ENCODE peak calls at places on chromosomes 16 and 17, in five cellular contexts. E is stimulated activated CD8-positive, alpha-beta memory T cell treated with anti-CD3 and anti-CD28 coated beads, Interleukin-7, amount 100 ng/mL, for 1 hour; L is EL; X is left ventricle myocardium inferior; O is ovary. P is an unnamed sample.

GRCh38 chr17:1939979-1940809 is 84.9 kb downstream of the RTN4RL1 start:
- DNase-seq in E (no peak), L (no peak), X (no peak), O (no peak), P (no peak)

GRCh38 chr16:53098526-53099317 is 43.9 kb downstream of the CHD9 start:
- DNase-seq in E (peak; percentile 11), L (peak; percentile 91), X (peak; percentile 89), O (peak; percentile 82), P (peak; percentile 85)

GRCh38 chr17:40319651-40320550 is 10.9 kb downstream of the RARA start:
- DNase-seq in E (peak; percentile 65), L (no peak), X (peak; percentile 53), O (peak; percentile 69), P (no peak)

GRCh38 chr17:57461082-57461481 is 204.8 kb downstream of the MSI2 start:
- DNase-seq in E (no peak), L (peak; percentile 33), X (no peak), O (no peak), P (peak; percentile 17)

GRCh38 chr16:3587547-3588110 is 10.4 kb upstream of the NLRC3 start:
- DNase-seq in E (no peak), L (no peak), X (no peak), O (no peak), P (no peak)

GRCh38 chr16:62079236-62079635 is 43.0 kb upstream of the CDH8 start:
- DNase-seq in E (no peak), L (no peak), X (no peak), O (no peak), P (no peak)

GRCh38 chr17:20008242-20009051 is 712 bp upstream of the SPECC1 start:
- DNase-seq in E (no peak), L (peak; percentile 32), X (peak; percentile 20), O (peak; percentile 57), P (no peak)

GRCh38 chr16:80614908-80615696 is 74.3 kb downstream of the DYNLRB2 start:
- DNase-seq in E (no peak), L (peak; percentile 94), X (no peak), O (no peak), P (peak; percentile 29)

GRCh38 chr16:73743665-73744496 is 552.7 kb upstream of the PSMD7 start:
- DNase-seq in E (no peak), L (no peak), X (no peak), O (no peak), P (peak; percentile 14)

GRCh38 chr17:76493505-76494167 is 7.6 kb downstream of the RHBDF2 start:
- DNase-seq in E (no peak), L (no peak), X (no peak), O (no peak), P (no peak)

GRCh38 chr17:45241315-45242011 is 19.8 kb downstream of the FMNL1 start:
- DNase-seq in E (no peak), L (no peak), X (no peak), O (no peak), P (no peak)

GRCh38 chr16:28497386-28497785 is 2.9 kb downstream of the APOBR start:
- DNase-seq in E (no peak), L (no peak), X (no peak), O (no peak), P (no peak)

GRCh38 chr17:45784583-45785372 is 658 bp downstream of the CRHR1 start:
- DNase-seq in E (no peak), L (peak; percentile 32), X (peak; percentile 17), O (no peak), P (no peak)

GRCh38 chr16:1129106-1129960 is 23.6 kb upstream of the CACNA1H start:
- DNase-seq in E (no peak), L (no peak), X (no peak), O (no peak), P (no peak)

GRCh38 chr17:8649157-8650118 is 18.9 kb upstream of the MYH10 start:
- DNase-seq in E (no peak), L (peak; percentile 89), X (no peak), O (no peak), P (peak; percentile 41)

GRCh38 chr16:81610144-81610842 is 165.7 kb downstream of the CMIP start:
- DNase-seq in E (no peak), L (peak; percentile 76), X (peak; percentile 81), O (peak; percentile 78), P (peak; percentile 46)

GRCh38 chr16:3873482-3874173 is 6.9 kb downstream of the CREBBP start:
- DNase-seq in E (no peak), L (no peak), X (no peak), O (no peak), P (no peak)

GRCh38 chr17:38761612-38762011 is 9.1 kb downstream of the PSMB3 start:
- DNase-seq in E (no peak), L (peak; percentile 53), X (no peak), O (no peak), P (peak; percentile 32)

GRCh38 chr17:78369791-78370381 is 8.6 kb upstream of the PGS1 start:
- DNase-seq in E (no peak), L (no peak), X (no peak), O (no peak), P (no peak)

GRCh38 chr17:1153795-1154546 is 25.8 kb downstream of the ABR start:
- DNase-seq in E (no peak), L (peak; percentile 55), X (peak; percentile 65), O (peak; percentile 88), P (peak; percentile 11)

GRCh38 chr16:84597518-84598390 is 20.1 kb downstream of the COTL1 start:
- DNase-seq in E (no peak), L (no peak), X (no peak), O (no peak), P (no peak)

GRCh38 chr17:34299918-34300600 is 14.5 kb downstream of the CCL11 start:
- DNase-seq in E (no peak), L (peak; percentile 80), X (no peak), O (no peak), P (no peak)

GRCh38 chr17:34706029-34706428 is 126.6 kb downstream of the TMEM132E start:
- DNase-seq in E (no peak), L (peak; percentile 6), X (no peak), O (no peak), P (peak; percentile 13)

GRCh38 chr16:14356064-14356463 is 274.0 kb downstream of the PARN start:
- DNase-seq in E (no peak), L (no peak), X (no peak), O (no peak), P (no peak)

GRCh38 chr17:41919165-41919817 is 540 bp upstream of the ACLY start:
- DNase-seq in E (no peak), L (no peak), X (no peak), O (no peak), P (peak; percentile 68)

GRCh38 chr17:22506231-22506630 is 813.9 kb downstream of the KCNJ18 start:
- DNase-seq in E (no peak), L (no peak), X (no peak), O (no peak), P (no peak)

GRCh38 chr17:39618252-39618913 is 8.4 kb upstream of the PPP1R1B start:
- DNase-seq in E (no peak), L (peak; percentile 24), X (no peak), O (no peak), P (peak; percentile 31)

GRCh38 chr17:61593404-61593803 is 2.4 kb upstream of the NACA2 start:
- DNase-seq in E (no peak), L (no peak), X (no peak), O (no peak), P (no peak)

GRCh38 chr17:81902023-81902652 is at the start of gene NPB:
- DNase-seq in E (no peak), L (peak; percentile 23), X (no peak), O (peak; percentile 20), P (no peak)

GRCh38 chr17:17511293-17511741 is 15.1 kb upstream of the RASD1 start:
- DNase-seq in E (no peak), L (peak; percentile 7), X (peak; percentile 9), O (no peak), P (no peak)

GRCh38 chr17:75471207-75471606 is 14.8 kb downstream of the TMEM94 start:
- DNase-seq in E (no peak), L (no peak), X (no peak), O (no peak), P (no peak)

GRCh38 chr16:65905326-65905725 is 461.2 kb upstream of the CDH5 start:
- DNase-seq in E (no peak), L (no peak), X (no peak), O (no peak), P (no peak)